ENCODE peak calls at places on chromosomes 1 and 21, in six cellular contexts. B is HCT116, L is upper lobe of right lung, U is psoas muscle, M is IMR-90, T is cardiac muscle cell. N is an unnamed sample.

GRCh38 chr1:91622586-91622985 is 121.9 kb downstream of the CDC7 start:
- DNase-seq in M (no peak), U (peak; percentile 64), L (no peak), T (no peak), B (no peak), N (no peak)

GRCh38 chr1:181661569-181661968 is 178.3 kb downstream of the CACNA1E start:
- DNase-seq in U (no peak), B (no peak), T (no peak), M (no peak), L (no peak), N (no peak)

GRCh38 chr1:178506669-178507068 is 6.2 kb upstream of the TEX35 start:
- DNase-seq in L (no peak), B (no peak), U (no peak), M (no peak), T (peak; percentile 38), N (no peak)

GRCh38 chr1:207097871-207098324 is 6.1 kb upstream of the C4BPA start:
- DNase-seq in M (no peak), B (no peak), U (no peak), T (no peak), L (no peak), N (no peak)

GRCh38 chr1:170001266-170001665 is 73.2 kb downstream of the KIFAP3 start:
- DNase-seq in L (no peak), T (no peak), U (no peak), M (no peak), B (no peak), N (no peak)

GRCh38 chr1:164561461-164561860 is 2.5 kb downstream of the PBX1 start:
- DNase-seq in U (no peak), L (no peak), T (no peak), B (no peak), M (no peak), N (peak; percentile 42)

GRCh38 chr1:66244429-66244828 is 289.5 kb upstream of the SGIP1 start:
- DNase-seq in L (no peak), M (no peak), B (no peak), T (no peak), U (no peak), N (no peak)

GRCh38 chr21:37671381-37671780 is 244.9 kb downstream of the KCNJ6 start:
- DNase-seq in L (no peak), U (no peak), M (no peak), B (no peak), T (no peak), N (no peak)

GRCh38 chr1:186244825-186245224 is 130.2 kb downstream of the TPR start:
- DNase-seq in U (no peak), B (no peak), M (no peak), T (peak; percentile 25), L (no peak), N (no peak)

GRCh38 chr1:92951141-92951582 is 10.1 kb downstream of the DIPK1A start:
- DNase-seq in M (peak; percentile 71), B (peak; percentile 26), T (no peak), L (no peak), U (no peak), N (peak; percentile 90)

GRCh38 chr1:231362325-231362724 is 24.2 kb downstream of the SPRTN start:
- DNase-seq in T (no peak), M (no peak), U (no peak), B (no peak), L (no peak), N (no peak)

GRCh38 chr1:193058529-193059281 is 455 bp downstream of the UCHL5 start:
- DNase-seq in B (no peak), M (peak; percentile 56), U (no peak), L (peak; percentile 81), T (peak; percentile 40), N (peak; percentile 68)

GRCh38 chr1:75305051-75305450 is 170.9 kb downstream of the LHX8 start:
- DNase-seq in L (no peak), U (no peak), T (no peak), B (no peak), M (no peak), N (no peak)

GRCh38 chr1:225652726-225653462 is at the start of gene ENAH:
- DNase-seq in U (peak; percentile 87), L (peak; percentile 90), M (peak; percentile 76), B (no peak), T (peak; percentile 91), N (peak; percentile 95)

GRCh38 chr1:67590329-67590728 is 94.7 kb upstream of the GADD45A start:
- DNase-seq in T (peak; percentile 62), L (no peak), U (no peak), M (peak; percentile 45), B (no peak), N (peak; percentile 48)

GRCh38 chr1:173134029-173134428 is 73.1 kb downstream of the TNFSF4 start:
- DNase-seq in T (no peak), U (no peak), M (peak; percentile 87), L (no peak), B (no peak), N (peak; percentile 21)

GRCh38 chr1:61162513-61163274 is 80.3 kb downstream of the NFIA start:
- DNase-seq in M (peak; percentile 32), B (no peak), L (no peak), U (no peak), T (no peak), N (no peak)

GRCh38 chr1:227900571-227901051 is 47.1 kb downstream of the WNT9A start:
- DNase-seq in L (no peak), B (no peak), T (no peak), U (no peak), M (no peak), N (no peak)

GRCh38 chr1:111723091-111723806 is 15.9 kb downstream of the INKA2 start:
- DNase-seq in T (no peak), U (no peak), M (no peak), B (no peak), L (no peak), N (no peak)

GRCh38 chr1:201142011-201142853 is 12.0 kb downstream of the TMEM9 start:
- DNase-seq in U (peak; percentile 52), M (no peak), L (peak; percentile 48), B (no peak), T (no peak), N (no peak)

GRCh38 chr21:34202553-34203332 is 129.4 kb downstream of the MRPS6 start:
- DNase-seq in L (peak; percentile 73), M (no peak), U (peak; percentile 45), T (peak; percentile 66), B (peak; percentile 3), N (no peak)

GRCh38 chr1:10874351-10874750 is 77.9 kb upstream of the CASZ1 start:
- DNase-seq in T (no peak), B (no peak), L (no peak), M (no peak), U (no peak), N (no peak)

GRCh38 chr1:206658264-206658980 is 23.1 kb downstream of the DYRK3 start:
- DNase-seq in U (peak; percentile 58), L (peak; percentile 74), T (peak; percentile 80), B (peak; percentile 12), M (no peak), N (peak; percentile 36)

GRCh38 chr1:156126701-156127534 is 12.4 kb downstream of the LMNA start:
- DNase-seq in T (no peak), U (peak; percentile 61), L (no peak), B (peak; percentile 70), M (peak; percentile 96), N (peak; percentile 86)

GRCh38 chr1:8429549-8430105 is 111.7 kb downstream of the SLC45A1 start:
- DNase-seq in L (no peak), T (no peak), U (no peak), B (no peak), M (no peak), N (no peak)

GRCh38 chr21:23016617-23017016 is 2018.4 kb downstream of the NCAM2 start:
- DNase-seq in L (no peak), U (no peak), B (no peak), M (no peak), T (peak; percentile 51), N (no peak)

GRCh38 chr21:40967771-40968170 is 120.8 kb upstream of the DSCAM start:
- DNase-seq in M (no peak), L (no peak), U (no peak), B (no peak), T (no peak), N (no peak)

GRCh38 chr21:40964691-40965090 is 117.7 kb upstream of the DSCAM start:
- DNase-seq in U (no peak), M (no peak), B (no peak), T (no peak), L (no peak), N (peak; percentile 54)
- H3K4me1 ChIP-seq in U (no peaks in the 10 kb centered on the region), M (no peaks in the 10 kb centered on the region), B (no peaks in the 10 kb centered on the region), T (no peaks in the 10 kb centered on the region), L (no peaks in the 10 kb centered on the region), N (no peaks in the 10 kb centered on the region)

GRCh38 chr21:43020177-43020576 is 45.8 kb downstream of the PKNOX1 start:
- DNase-seq in L (peak; percentile 36), T (no peak), M (no peak), U (no peak), B (no peak), N (no peak)
- H3K4me1 ChIP-seq in L (no peaks in the 10 kb centered on the region), T (no peaks in the 10 kb centered on the region), M (peaks cover 5% of the 10 kb centered on the region), U (no peaks in the 10 kb centered on the region), B (no peaks in the 10 kb centered on the region), N (no peaks in the 10 kb centered on the region)

GRCh38 chr1:19455353-19455752 is 30.0 kb downstream of the CAPZB start:
- DNase-seq in B (no peak), L (no peak), M (no peak), T (no peak), U (no peak), N (no peak)
- H3K4me1 ChIP-seq in B (peaks cover 23% of the 10 kb centered on the region), L (peaks cover 87% of the 10 kb centered on the region), M (peaks cover 42% of the 10 kb centered on the region), T (peaks cover 28% of the 10 kb centered on the region), U (peaks cover 95% of the 10 kb centered on the region), N (peaks cover 57% of the 10 kb centered on the region)

GRCh38 chr1:39181311-39181710 is 23.2 kb upstream of the MACF1 start:
- DNase-seq in U (no peak), L (no peak), M (no peak), B (no peak), T (no peak), N (no peak)
- H3K4me1 ChIP-seq in U (peaks cover 66% of the 10 kb centered on the region), L (peaks cover 58% of the 10 kb centered on the region), M (peaks cover 27% of the 10 kb centered on the region), B (peaks cover 81% of the 10 kb centered on the region), T (peaks cover 39% of the 10 kb centered on the region), N (peaks cover 21% of the 10 kb centered on the region)

DNA sequence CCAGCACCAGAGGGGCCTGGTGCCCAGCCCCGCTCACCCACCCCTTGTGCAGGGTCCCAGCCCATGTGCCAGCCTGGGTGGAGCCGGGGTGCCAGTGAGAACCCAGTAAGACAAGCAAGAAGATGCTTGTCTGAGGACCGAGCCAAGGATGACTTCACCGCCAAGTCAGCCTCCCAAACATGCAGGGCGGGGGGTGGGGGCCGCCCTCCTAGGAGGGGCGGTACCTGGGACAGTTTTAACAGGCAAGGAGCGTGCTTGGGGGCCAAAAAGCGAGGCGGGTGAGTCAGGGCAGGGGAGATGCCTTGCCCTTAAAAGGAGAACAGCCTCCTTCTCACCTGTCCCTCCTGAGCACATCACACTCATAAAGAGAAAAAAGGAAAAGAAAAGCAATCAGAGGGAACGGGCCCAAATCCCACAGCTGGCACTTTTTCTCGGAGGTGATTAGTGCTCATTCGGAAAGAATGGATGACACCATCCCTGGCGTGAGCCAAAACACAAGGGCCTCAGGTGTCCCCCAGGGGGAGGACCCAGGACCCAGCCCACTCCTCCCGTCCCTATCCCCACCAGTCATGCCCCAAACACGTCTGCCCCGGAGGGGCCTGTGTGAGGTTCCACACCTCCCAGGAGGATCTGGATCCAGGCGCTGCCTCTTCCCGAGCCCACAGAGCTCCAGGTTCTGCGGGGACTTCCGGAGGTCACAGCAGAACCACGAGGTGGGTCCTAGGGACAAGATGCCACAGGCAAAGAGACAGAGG is 77.6 kb upstream of the IFFO2 start:
- DNase-seq in M (peak; percentile 56), U (no peak), T (no peak), B (no peak), L (peak; percentile 50), N (no peak)
- H3K4me1 ChIP-seq in M (peaks cover 2% of the 10 kb centered on the region), U (no peaks in the 10 kb centered on the region), T (no peaks in the 10 kb centered on the region), B (peaks cover 18% of the 10 kb centered on the region), L (no peaks in the 10 kb centered on the region), N (no peaks in the 10 kb centered on the region)

GRCh38 chr1:151310986-151311385 is 16.2 kb downstream of the PI4KB start:
- DNase-seq in B (no peak), U (no peak), L (no peak), M (peak; percentile 19), T (no peak), N (no peak)
- H3K4me1 ChIP-seq in B (peaks cover 34% of the 10 kb centered on the region), U (peaks cover 57% of the 10 kb centered on the region), L (peaks cover 36% of the 10 kb centered on the region), M (peaks cover 39% of the 10 kb centered on the region), T (no peaks in the 10 kb centered on the region), N (peaks cover 69% of the 10 kb centered on the region)